ENCODE peak calls at places on chromosomes 3 and 15, in four cellular contexts. H is IMR-90, R is mesendoderm, V is mesenchymal stem cell. U is an unnamed sample.

GRCh38 chr3:172776049-172776717 is 25.7 kb downstream of the ECT2 start:
- DNase-seq in H (peak; percentile 62), V (peak; percentile 48), R (no peak), U (peak; percentile 91)

GRCh38 chr15:75532413-75533250 is 46.5 kb downstream of the PTPN9 start:
- DNase-seq in H (peak; percentile 88), V (peak; percentile 89), R (peak; percentile 78), U (peak; percentile 69)

GRCh38 chr3:74119221-74119620 is 494.5 kb upstream of the PDZRN3 start:
- DNase-seq in H (no peak), R (no peak), V (peak; percentile 47), U (no peak)

GRCh38 chr3:149120051-149120972 is 9.1 kb upstream of the HPS3 start:
- DNase-seq in H (peak; percentile 76), R (peak; percentile 76), V (peak; percentile 73), U (peak; percentile 84)

GRCh38 chr3:46065294-46065705 is 38.0 kb upstream of the XCR1 start:
- DNase-seq in R (no peak), H (peak; percentile 8), V (no peak), U (no peak)

GRCh38 chr3:44445786-44446185 is 31.7 kb downstream of the ZNF445 start:
- DNase-seq in V (no peak), R (no peak), H (no peak), U (no peak)

GRCh38 chr3:132348531-132348930 is 31.3 kb downstream of the ACP3 start:
- DNase-seq in R (no peak), H (no peak), V (no peak), U (peak; percentile 64)

GRCh38 chr3:183224180-183224579 is 28.9 kb upstream of the B3GNT5 start:
- DNase-seq in H (no peak), V (no peak), R (no peak), U (no peak)

GRCh38 chr15:64521201-64521600 is 60.8 kb downstream of the ZNF609 start:
- DNase-seq in R (no peak), H (no peak), V (no peak), U (no peak)

GRCh38 chr3:47661121-47661752 is 82.6 kb upstream of the CSPG5 start:
- DNase-seq in R (no peak), V (peak; percentile 78), H (peak; percentile 85), U (no peak)

GRCh38 chr3:66083961-66084270 is 45.2 kb upstream of the MAGI1 start:
- DNase-seq in R (no peak), H (no peak), V (no peak), U (no peak)

GRCh38 chr3:123686254-123686653 is 101.4 kb upstream of the HACD2 start:
- DNase-seq in V (no peak), R (no peak), H (no peak), U (no peak)

GRCh38 chr15:40894689-40895308 is 549 bp downstream of the VPS18 start:
- DNase-seq in H (peak; percentile 82), V (peak; percentile 92), R (peak; percentile 95), U (peak; percentile 69)

GRCh38 chr3:52200981-52201679 is 3.2 kb downstream of the ALAS1 start:
- DNase-seq in H (peak; percentile 33), V (peak; percentile 79), R (no peak), U (peak; percentile 27)

GRCh38 chr3:52203701-52204100 is 5.7 kb downstream of the ALAS1 start:
- DNase-seq in H (no peak), V (no peak), R (no peak), U (no peak)

GRCh38 chr3:52204337-52205073 is 6.5 kb downstream of the ALAS1 start:
- DNase-seq in R (no peak), H (peak; percentile 18), V (no peak), U (no peak)

GRCh38 chr3:52205727-52206372 is 7.9 kb downstream of the ALAS1 start:
- DNase-seq in R (no peak), H (no peak), V (no peak), U (no peak)

GRCh38 chr3:52202384-52203077 is 4.6 kb downstream of the ALAS1 start:
- DNase-seq in H (no peak), V (peak; percentile 39), R (no peak), U (no peak)
- H4K8ac ChIP-seq in H (no peak overlapping the region), V (no peak overlapping the region), R (no peak overlapping the region), U (no peak overlapping the region)

GRCh38 chr15:22960126-22960525 is 20.0 kb downstream of the CYFIP1 start:
- DNase-seq in V (no peak), H (no peak), R (no peak), U (no peak)
- H3K4me1 ChIP-seq in V (peaks cover 39% of the 10 kb centered on the region), H (peaks cover 21% of the 10 kb centered on the region), R (no peaks in the 10 kb centered on the region), U (peaks cover 7% of the 10 kb centered on the region)

GRCh38 chr3:57692404-57693191 is at the start of gene DENND6A:
- DNase-seq in V (peak; percentile 90), H (peak; percentile 86), R (peak; percentile 95), U (peak; percentile 98)
- H4K8ac ChIP-seq in V (peak within 1 kb of the TSS; percentile 89), H (peak within 1 kb of the TSS; percentile 94), R (no peak within 1 kb of the TSS), U (peak within 1 kb of the TSS; percentile 100)

DNA sequence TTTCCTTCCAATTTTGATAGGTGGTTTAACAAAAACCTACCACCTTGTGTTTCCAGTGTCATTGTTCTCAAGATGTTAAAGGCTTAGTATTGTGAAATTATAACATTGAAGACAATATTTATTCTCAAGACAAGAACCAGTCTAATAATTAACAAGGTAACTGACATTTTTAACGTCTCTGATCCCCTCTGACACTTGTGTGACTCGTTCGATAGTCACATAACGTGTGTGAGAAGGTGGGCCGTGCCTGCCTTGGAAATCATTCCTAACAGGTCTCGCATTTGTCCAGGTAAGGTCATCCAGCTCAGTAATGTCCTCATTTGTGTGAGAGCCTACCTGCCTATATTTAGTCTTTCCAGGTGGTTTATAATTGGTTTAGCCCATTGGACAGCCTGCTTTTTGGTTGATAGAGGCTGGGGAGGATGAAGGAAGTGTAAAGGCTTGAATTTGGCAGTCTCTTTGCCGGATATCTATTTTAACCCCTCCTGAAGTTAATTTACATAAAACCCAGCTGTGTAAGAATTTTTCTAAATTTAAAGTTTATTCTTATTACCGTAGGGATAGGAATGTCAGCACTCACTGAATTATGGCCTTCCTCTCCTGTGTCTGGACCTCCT is 94.4 kb downstream of the AKAP13 start:
- DNase-seq in H (no peak), R (no peak), V (no peak), U (no peak)
- H3K4me1 ChIP-seq in H (peaks cover 19% of the 10 kb centered on the region), R (peaks cover 34% of the 10 kb centered on the region), V (peaks cover 20% of the 10 kb centered on the region), U (peaks cover 25% of the 10 kb centered on the region)

GRCh38 chr3:171462224-171462623 is 2.0 kb upstream of the TNIK start:
- DNase-seq in H (no peak), V (no peak), R (peak; percentile 87), U (no peak)

GRCh38 chr3:171460226-171461086 is at the start of gene TNIK:
- DNase-seq in V (peak; percentile 93), H (peak; percentile 89), R (peak; percentile 90), U (peak; percentile 67)

GRCh38 chr3:171459130-171459941 is 869 bp downstream of the TNIK start:
- DNase-seq in H (peak; percentile 36), R (peak; percentile 72), V (peak; percentile 57), U (no peak)

GRCh38 chr3:171459942-171460225 is 321 bp downstream of the TNIK start:
- DNase-seq in R (no peak), V (no peak), H (no peak), U (no peak)

DNA sequence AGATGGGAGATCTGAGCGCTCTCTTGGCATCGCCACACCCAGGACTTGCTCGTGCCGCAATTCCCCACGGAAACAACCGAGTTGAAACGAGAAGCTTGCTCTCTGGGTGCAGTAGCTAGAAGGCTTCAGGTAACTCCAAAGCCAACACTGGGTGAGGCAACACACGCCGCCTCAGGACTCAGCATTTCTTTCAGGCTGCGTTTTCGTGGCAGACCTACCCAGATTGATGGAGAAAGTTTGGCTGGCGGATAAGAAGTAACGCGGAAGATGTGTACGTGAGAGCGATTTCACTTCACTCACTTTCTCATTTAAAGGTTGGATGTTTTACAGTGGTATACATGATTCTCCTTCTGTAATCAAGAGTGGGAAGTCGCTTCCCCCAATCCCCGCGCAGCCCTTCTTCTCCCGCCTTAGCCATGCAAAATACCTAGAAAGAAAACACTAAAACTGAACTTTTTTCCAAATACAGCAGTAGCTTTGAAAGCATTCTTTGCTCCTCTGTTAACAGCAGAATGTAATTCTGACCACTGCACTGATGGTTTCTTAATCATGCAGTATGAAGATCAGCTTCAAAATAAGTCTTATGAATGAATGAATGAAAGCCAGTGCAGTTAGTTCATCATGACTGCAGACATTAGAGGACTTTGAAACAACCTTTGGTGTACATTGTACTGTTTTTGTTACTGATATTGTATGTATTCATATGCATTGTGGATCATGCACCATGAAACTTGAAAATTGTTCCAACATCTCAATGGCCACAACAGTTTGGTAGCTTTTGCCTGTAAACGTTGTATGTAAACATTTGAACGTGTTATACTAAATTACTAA is 1.1 kb upstream of the TNIK start:
- DNase-seq in H (peak; percentile 44), V (no peak), R (peak; percentile 76), U (peak; percentile 50)
- H4K8ac ChIP-seq in H (peak overlapping the region; percentile 77), V (no peak overlapping the region), R (no peak overlapping the region), U (no peak overlapping the region)

DNA sequence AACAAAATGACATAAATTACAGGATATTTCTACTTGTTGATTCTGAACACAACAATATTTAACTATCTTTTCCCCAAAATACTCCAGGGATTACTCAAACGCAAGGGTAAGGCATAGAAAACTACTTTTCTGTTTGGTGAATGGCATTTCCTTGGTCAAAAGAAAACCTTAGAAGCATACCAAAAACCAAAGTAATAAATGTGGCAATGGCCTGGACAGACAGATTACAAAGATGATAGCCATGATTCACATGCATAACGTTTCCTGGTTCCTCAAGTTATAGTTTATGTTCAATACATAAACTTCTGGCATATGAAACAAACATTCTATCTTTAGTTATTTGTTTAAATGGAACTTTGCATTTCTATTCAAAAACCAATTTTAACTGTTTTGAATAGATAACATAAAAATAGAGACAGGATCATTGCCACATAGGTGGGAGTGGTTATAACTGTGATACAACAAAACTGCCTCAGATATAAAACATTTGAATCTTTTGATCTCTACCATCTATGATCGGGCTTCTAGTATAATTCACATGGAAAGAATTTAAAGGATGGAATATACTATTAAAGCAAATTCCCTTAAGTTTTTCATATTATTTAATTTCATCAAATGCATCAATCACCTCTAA is 32.1 kb downstream of the FOXP1 start:
- DNase-seq in H (peak; percentile 66), V (peak; percentile 35), R (no peak), U (peak; percentile 75)
- H3K4me1 ChIP-seq in H (peaks cover 10% of the 10 kb centered on the region), V (peaks cover 13% of the 10 kb centered on the region), R (no peaks in the 10 kb centered on the region), U (no peaks in the 10 kb centered on the region)

DNA sequence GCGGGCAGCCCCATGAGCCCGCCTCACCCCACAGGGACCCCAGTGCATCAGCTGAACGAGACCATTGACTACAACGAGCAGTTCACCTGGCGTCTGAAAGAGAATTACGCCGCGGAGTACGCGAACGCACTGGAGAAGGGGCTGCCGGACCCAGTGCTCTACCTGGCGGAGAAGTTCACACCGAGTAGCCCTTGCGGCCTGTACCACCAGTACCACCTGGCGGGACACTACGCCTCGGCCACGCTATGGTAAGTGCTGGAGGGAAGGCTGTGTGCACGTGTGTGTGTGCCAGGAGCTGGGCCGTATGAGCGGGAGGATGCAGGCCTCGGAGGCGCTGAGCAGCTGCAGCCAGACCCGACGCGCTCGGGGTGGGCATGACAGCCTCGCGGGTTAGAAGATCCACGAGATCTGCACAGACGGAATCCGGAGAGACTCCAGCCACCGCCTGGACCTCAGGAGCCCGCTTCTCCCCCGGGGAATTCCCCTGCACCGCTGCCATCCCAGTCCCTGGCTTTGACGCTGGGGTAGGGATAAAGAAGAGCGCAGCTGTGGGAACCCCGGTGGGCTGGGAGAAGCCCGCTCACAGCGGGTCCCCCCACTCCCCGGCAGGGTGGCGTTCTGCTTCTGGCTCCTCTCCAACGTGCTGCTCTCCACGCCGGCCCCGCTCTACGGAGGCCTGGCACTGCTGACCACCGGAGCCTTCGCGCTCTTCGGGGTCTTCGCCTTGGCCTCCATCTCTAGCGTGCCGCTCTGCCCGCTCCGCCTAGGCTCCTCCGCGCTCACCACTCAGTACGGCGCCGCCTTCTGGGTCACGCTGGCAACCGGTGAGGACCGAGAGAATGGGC is 2.6 kb downstream of the DUOXA2 start:
- DNase-seq in H (no peak), V (peak; percentile 18), R (no peak), U (no peak)
- H4K8ac ChIP-seq in H (no peak overlapping the region), V (no peak overlapping the region), R (no peak overlapping the region), U (no peak overlapping the region)

GRCh38 chr3:4528802-4529201 is 35.7 kb downstream of the ITPR1 start:
- DNase-seq in V (no peak), H (no peak), R (no peak), U (no peak)
- H3K4me1 ChIP-seq in V (no peaks in the 10 kb centered on the region), H (peaks cover 2% of the 10 kb centered on the region), R (peaks cover 8% of the 10 kb centered on the region), U (peaks cover 5% of the 10 kb centered on the region)

U was measured in trophoblast cell.